ENCODE peak calls at places on chromosomes 5 and 9, in four cellular contexts. Z is A549, K is IMR-90, Y is K562. D is an unnamed sample.

GRCh38 chr9:134704499-134704898 is 62.9 kb downstream of the COL5A1 start:
- DNase-seq in Z (no peak), Y (no peak), K (no peak), D (no peak)

GRCh38 chr5:9233035-9233434 is 312.8 kb downstream of the SEMA5A start:
- DNase-seq in Z (no peak), K (no peak), Y (no peak), D (no peak)

GRCh38 chr9:135376511-135377173 is 102.9 kb upstream of the PPP1R26 start:
- DNase-seq in K (no peak), Z (no peak), Y (no peak), D (no peak)

GRCh38 chr9:137669261-137669672 is 50.5 kb downstream of the EHMT1 start:
- DNase-seq in Y (peak), K (no peak), Z (peak), D (no peak)

GRCh38 chr9:106772523-106773290 is 90.3 kb upstream of the ZNF462 start:
- DNase-seq in Z (no peak), K (no peak), Y (no peak), D (no peak)

GRCh38 chr5:124648902-124649467 is 97.5 kb downstream of the ZNF608 start:
- DNase-seq in Z (no peak), K (no peak), Y (no peak), D (no peak)

GRCh38 chr5:34030058-34030457 is 13.0 kb downstream of the C1QTNF3 start:
- DNase-seq in Z (no peak), K (no peak), Y (no peak), D (no peak)

GRCh38 chr9:77714077-77714549 is 66.0 kb upstream of the GNA14 start:
- DNase-seq in Z (no peak), Y (no peak), K (peak), D (no peak)

GRCh38 chr5:138033275-138033808 is 463 bp upstream of the FAM13B start:
- DNase-seq in Y (no peak), K (no peak), Z (no peak), D (no peak)

GRCh38 chr9:125761685-125762084 is 14.5 kb downstream of the PBX3 start:
- DNase-seq in Z (no peak), K (no peak), Y (no peak), D (no peak)

GRCh38 chr5:113050606-113051391 is 74.2 kb downstream of the DCP2 start:
- DNase-seq in K (peak), Z (no peak), Y (peak), D (no peak)

GRCh38 chr5:106454651-106455415 is 1215.9 kb downstream of the EFNA5 start:
- DNase-seq in Y (no peak), Z (peak), K (peak), D (no peak)

GRCh38 chr9:126524353-126525077 is 89.2 kb upstream of the LMX1B start:
- DNase-seq in K (no peak), Z (no peak), Y (no peak), D (no peak)

GRCh38 chr5:108531367-108532211 is 149.7 kb upstream of the FBXL17 start:
- DNase-seq in Z (no peak), Y (peak), K (peak), D (no peak)

GRCh38 chr9:133525677-133526076 is 918 bp upstream of the MYMK start:
- DNase-seq in Z (no peak), K (no peak), Y (no peak), D (no peak)

GRCh38 chr9:32264171-32264862 is 120.1 kb upstream of the ACO1 start:
- DNase-seq in Z (no peak), Y (no peak), K (peak), D (no peak)

GRCh38 chr5:81848368-81848767 is 97.5 kb upstream of the SSBP2 start:
- DNase-seq in K (no peak), Z (no peak), Y (no peak), D (no peak)

GRCh38 chr5:134568761-134569725 is 43.6 kb downstream of the JADE2 start:
- DNase-seq in Z (peak), K (peak), Y (no peak), D (no peak)

GRCh38 chr9:132752877-132753592 is 82.8 kb downstream of the GTF3C4 start:
- DNase-seq in Y (no peak), Z (no peak), K (no peak), D (no peak)

GRCh38 chr5:173494446-173494845 is 122.0 kb downstream of the BOD1 start:
- DNase-seq in K (no peak), Y (peak), Z (no peak), D (no peak)

GRCh38 chr9:114163517-114163924 is 8.2 kb downstream of the COL27A1 start:
- DNase-seq in K (peak), Y (no peak), Z (peak), D (no peak)

GRCh38 chr5:14164164-14164720 is 21.1 kb downstream of the TRIO start:
- DNase-seq in Z (no peak), K (no peak), Y (no peak), D (no peak)

GRCh38 chr9:130935660-130936271 is 3.3 kb downstream of the FIBCD1 start:
- DNase-seq in Z (no peak), K (peak), Y (no peak), D (no peak)

GRCh38 chr5:21398511-21398910 is 1410.5 kb upstream of the CDH18 start:
- DNase-seq in Z (no peak), K (no peak), Y (no peak), D (no peak)

GRCh38 chr5:134174841-134175839 is 1.6 kb downstream of the SKP1 start:
- DNase-seq in Y (peak), K (peak), Z (peak), D (no peak)

DNA sequence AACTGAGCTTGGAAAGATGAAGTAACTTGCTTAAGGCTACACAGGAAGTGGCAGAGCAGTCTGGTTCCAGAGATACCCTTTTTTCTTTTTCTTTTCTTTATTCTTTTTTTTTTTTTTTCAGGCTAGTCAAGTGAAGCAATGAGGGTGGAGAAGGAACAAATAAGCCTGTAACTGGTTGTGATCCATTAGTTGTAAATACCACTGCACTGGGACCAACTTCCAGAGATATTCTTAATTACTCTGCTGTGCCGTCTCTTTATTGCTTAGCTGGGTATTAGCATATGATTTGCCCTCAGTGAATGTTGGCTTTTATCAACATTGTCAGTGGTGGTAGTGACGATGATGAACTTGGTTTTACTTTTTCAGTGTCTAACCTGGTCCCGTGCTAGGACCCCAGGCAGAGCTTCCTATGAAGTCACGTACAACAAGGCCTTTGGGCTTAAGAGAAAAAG is 26.7 kb downstream of the LNPEP start:
- DNase-seq in Z (no peak), K (no peak), Y (no peak), D (no peak)
- TF ChIP-seq CEBPB in Z (no peak), K (no peak), Y (no peak), D (no peak)

GRCh38 chr5:179758905-179759304 is 26.3 kb downstream of the MAML1 start:
- DNase-seq in K (no peak), Z (no peak), Y (no peak), D (no peak)

GRCh38 chr5:179759961-179760541 is 27.4 kb downstream of the MAML1 start:
- DNase-seq in Y (peak), K (no peak), Z (no peak), D (peak)

GRCh38 chr5:179754024-179754423 is 21.4 kb downstream of the MAML1 start:
- DNase-seq in Y (no peak), Z (no peak), K (no peak), D (no peak)

GRCh38 chr5:179749857-179750508 is 17.4 kb downstream of the MAML1 start:
- DNase-seq in Y (no peak), Z (no peak), K (no peak), D (no peak)

DNA sequence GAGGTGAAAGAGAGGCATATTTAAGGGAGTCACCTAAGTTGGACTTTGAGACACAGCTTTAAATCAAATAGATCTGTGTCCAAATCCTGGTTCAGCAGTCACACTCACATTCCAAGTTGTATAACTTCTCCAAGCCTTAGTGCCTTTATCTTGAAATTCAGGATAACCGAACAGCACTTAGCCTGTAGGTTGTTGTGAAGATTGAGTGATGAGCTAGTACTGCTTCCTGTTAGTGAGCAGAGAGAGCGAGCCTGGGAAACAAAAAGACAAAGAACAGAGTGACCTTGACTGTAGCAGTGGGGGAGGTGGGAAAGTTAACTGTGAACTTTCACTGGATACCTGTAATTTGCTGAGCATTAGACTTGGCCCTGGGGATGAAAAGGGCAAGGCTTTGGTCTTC is 22.4 kb downstream of the MAML1 start:
- DNase-seq in Y (no peak), K (no peak), Z (no peak), D (no peak)
- TF ChIP-seq ELK1 in Y (no peak), K (no peak), Z (no peak), D (no peak)

GRCh38 chr5:141867139-141867538 is 11.1 kb downstream of the PCDH1 start:
- DNase-seq in K (no peak), Z (no peak), Y (no peak), D (no peak)
- TF ChIP-seq CEBPB in K (no peak), Z (no peak), Y (no peak), D (no peak)

GRCh38 chr5:79488058-79488457 is 25.9 kb downstream of the HOMER1 start:
- DNase-seq in K (no peak), Z (no peak), Y (no peak), D (no peak)

GRCh38 chr5:79481574-79481973 is 32.4 kb downstream of the HOMER1 start:
- DNase-seq in Y (no peak), K (no peak), Z (no peak), D (no peak)

GRCh38 chr5:79487251-79487650 is 26.7 kb downstream of the HOMER1 start:
- DNase-seq in K (no peak), Y (no peak), Z (no peak), D (no peak)

GRCh38 chr5:79486116-79486515 is 27.8 kb downstream of the HOMER1 start:
- DNase-seq in Y (no peak), Z (no peak), K (no peak), D (no peak)

GRCh38 chr5:79484731-79485130 is 29.2 kb downstream of the HOMER1 start:
- DNase-seq in K (peak), Z (no peak), Y (no peak), D (no peak)
- TF ChIP-seq ELK1 in K (no peak), Z (no peak), Y (no peak), D (no peak)